ENCODE peak calls at places on chromosomes 12 and 14, in seven cellular contexts. One of them, this sample, is unnamed.

GRCh38 chr12:117980621-117981020 is 11.8 kb upstream of the KSR2 start:
- DNase-seq in transverse colon: no peak
- DNase-seq in uterus: no peak
- DNase-seq in adrenal gland: no peak
- DNase-seq in A549: no peak
- DNase-seq in spleen: no peak
- DNase-seq in heart left ventricle: no peak
- DNase-seq in this sample: no peak

GRCh38 chr12:69527506-69528272 is 57.5 kb downstream of the FRS2 start:
- DNase-seq in spleen: no peak
- DNase-seq in heart left ventricle: no peak
- DNase-seq in adrenal gland: no peak
- DNase-seq in A549: no peak
- DNase-seq in uterus: no peak
- DNase-seq in transverse colon: no peak
- DNase-seq in this sample: no peak

GRCh38 chr14:94685166-94685581 is 73.0 kb downstream of the SERPINA3 start:
- DNase-seq in transverse colon: no peak
- DNase-seq in A549: no peak
- DNase-seq in heart left ventricle: no peak
- DNase-seq in uterus: no peak
- DNase-seq in spleen: peak
- DNase-seq in adrenal gland: no peak
- DNase-seq in this sample: no peak

GRCh38 chr12:459430-460258 is at the start of gene B4GALNT3:
- DNase-seq in heart left ventricle: peak
- DNase-seq in A549: peak
- DNase-seq in uterus: peak
- DNase-seq in adrenal gland: peak
- DNase-seq in spleen: peak
- DNase-seq in transverse colon: peak
- DNase-seq in this sample: peak

GRCh38 chr12:86249856-86250255 is 6.3 kb downstream of the MGAT4C start:
- DNase-seq in A549: no peak
- DNase-seq in heart left ventricle: peak
- DNase-seq in adrenal gland: no peak
- DNase-seq in uterus: no peak
- DNase-seq in spleen: no peak
- DNase-seq in transverse colon: no peak
- DNase-seq in this sample: no peak

GRCh38 chr14:76500480-76500879 is 124.5 kb downstream of the ESRRB start:
- DNase-seq in spleen: peak
- DNase-seq in A549: no peak
- DNase-seq in adrenal gland: no peak
- DNase-seq in uterus: no peak
- DNase-seq in transverse colon: no peak
- DNase-seq in heart left ventricle: no peak
- DNase-seq in this sample: no peak

GRCh38 chr12:46944104-46944503 is 118.3 kb upstream of the SLC38A4 start:
- DNase-seq in uterus: no peak
- DNase-seq in adrenal gland: peak
- DNase-seq in spleen: no peak
- DNase-seq in transverse colon: no peak
- DNase-seq in A549: no peak
- DNase-seq in heart left ventricle: no peak
- DNase-seq in this sample: no peak

GRCh38 chr14:104956290-104956890 is 21.8 kb downstream of the AHNAK2 start:
- DNase-seq in transverse colon: no peak
- DNase-seq in heart left ventricle: peak
- DNase-seq in spleen: peak
- DNase-seq in adrenal gland: no peak
- DNase-seq in A549: no peak
- DNase-seq in uterus: no peak
- DNase-seq in this sample: no peak

GRCh38 chr14:34175574-34175973 is 224.7 kb upstream of the EGLN3 start:
- DNase-seq in heart left ventricle: no peak
- DNase-seq in A549: no peak
- DNase-seq in adrenal gland: no peak
- DNase-seq in uterus: no peak
- DNase-seq in transverse colon: no peak
- DNase-seq in spleen: no peak
- DNase-seq in this sample: no peak

GRCh38 chr12:58732894-58733293 is 187.4 kb downstream of the LRIG3 start:
- DNase-seq in spleen: no peak
- DNase-seq in A549: no peak
- DNase-seq in transverse colon: no peak
- DNase-seq in uterus: no peak
- DNase-seq in adrenal gland: no peak
- DNase-seq in heart left ventricle: no peak
- DNase-seq in this sample: no peak

GRCh38 chr12:27305673-27306504 is 26.7 kb upstream of the BMAL2 start:
- DNase-seq in spleen: no peak
- DNase-seq in transverse colon: no peak
- DNase-seq in uterus: no peak
- DNase-seq in A549: peak
- DNase-seq in adrenal gland: no peak
- DNase-seq in heart left ventricle: no peak
- DNase-seq in this sample: peak

GRCh38 chr12:20492251-20492728 is 124.0 kb downstream of the PDE3A start:
- DNase-seq in uterus: no peak
- DNase-seq in A549: peak
- DNase-seq in transverse colon: no peak
- DNase-seq in adrenal gland: no peak
- DNase-seq in spleen: no peak
- DNase-seq in heart left ventricle: no peak
- DNase-seq in this sample: peak

GRCh38 chr14:35410858-35411257 is 6.3 kb upstream of the NFKBIA start:
- DNase-seq in transverse colon: no peak
- DNase-seq in spleen: no peak
- DNase-seq in A549: no peak
- DNase-seq in heart left ventricle: no peak
- DNase-seq in uterus: no peak
- DNase-seq in adrenal gland: no peak
- DNase-seq in this sample: no peak

GRCh38 chr12:12577786-12578185 is 15.1 kb upstream of the DUSP16 start:
- DNase-seq in uterus: no peak
- DNase-seq in spleen: no peak
- DNase-seq in heart left ventricle: no peak
- DNase-seq in transverse colon: no peak
- DNase-seq in A549: no peak
- DNase-seq in adrenal gland: no peak
- DNase-seq in this sample: no peak

GRCh38 chr12:24911284-24911791 is 37.6 kb downstream of the BCAT1 start:
- DNase-seq in heart left ventricle: no peak
- DNase-seq in transverse colon: no peak
- DNase-seq in A549: no peak
- DNase-seq in spleen: no peak
- DNase-seq in uterus: no peak
- DNase-seq in adrenal gland: no peak
- DNase-seq in this sample: peak

GRCh38 chr14:20988717-20989116 is 1.1 kb upstream of the METTL17 start:
- DNase-seq in A549: no peak
- DNase-seq in uterus: no peak
- DNase-seq in spleen: no peak
- DNase-seq in heart left ventricle: no peak
- DNase-seq in adrenal gland: no peak
- DNase-seq in transverse colon: no peak
- DNase-seq in this sample: no peak

GRCh38 chr12:132396657-132397056 is 67.3 kb upstream of the GALNT9 start:
- DNase-seq in heart left ventricle: no peak
- DNase-seq in transverse colon: no peak
- DNase-seq in uterus: no peak
- DNase-seq in adrenal gland: no peak
- DNase-seq in spleen: peak
- DNase-seq in A549: no peak
- DNase-seq in this sample: no peak

GRCh38 chr14:91681116-91681515 is 50.8 kb downstream of the CATSPERB start:
- DNase-seq in A549: no peak
- DNase-seq in transverse colon: no peak
- DNase-seq in uterus: no peak
- DNase-seq in heart left ventricle: no peak
- DNase-seq in spleen: no peak
- DNase-seq in adrenal gland: no peak
- DNase-seq in this sample: no peak

GRCh38 chr14:91681893-91682563 is 49.9 kb downstream of the CATSPERB start:
- DNase-seq in heart left ventricle: no peak
- DNase-seq in transverse colon: no peak
- DNase-seq in adrenal gland: no peak
- DNase-seq in spleen: no peak
- DNase-seq in A549: no peak
- DNase-seq in uterus: no peak
- DNase-seq in this sample: no peak

GRCh38 chr14:91689608-91690007 is 42.3 kb downstream of the CATSPERB start:
- DNase-seq in spleen: no peak
- DNase-seq in transverse colon: no peak
- DNase-seq in A549: no peak
- DNase-seq in adrenal gland: no peak
- DNase-seq in heart left ventricle: no peak
- DNase-seq in uterus: no peak
- DNase-seq in this sample: no peak

GRCh38 chr14:91685600-91685999 is 46.3 kb downstream of the CATSPERB start:
- DNase-seq in heart left ventricle: no peak
- DNase-seq in uterus: no peak
- DNase-seq in A549: no peak
- DNase-seq in adrenal gland: no peak
- DNase-seq in spleen: no peak
- DNase-seq in transverse colon: no peak
- DNase-seq in this sample: no peak
- TF ChIP-seq POLR2A in heart left ventricle: no peak
- TF ChIP-seq POLR2A in uterus: no peak
- TF ChIP-seq POLR2A in A549: no peak
- TF ChIP-seq POLR2A in adrenal gland: no peak
- TF ChIP-seq POLR2A in spleen: no peak
- TF ChIP-seq POLR2A in transverse colon: no peak
- TF ChIP-seq POLR2A in this sample: no peak

DNA sequence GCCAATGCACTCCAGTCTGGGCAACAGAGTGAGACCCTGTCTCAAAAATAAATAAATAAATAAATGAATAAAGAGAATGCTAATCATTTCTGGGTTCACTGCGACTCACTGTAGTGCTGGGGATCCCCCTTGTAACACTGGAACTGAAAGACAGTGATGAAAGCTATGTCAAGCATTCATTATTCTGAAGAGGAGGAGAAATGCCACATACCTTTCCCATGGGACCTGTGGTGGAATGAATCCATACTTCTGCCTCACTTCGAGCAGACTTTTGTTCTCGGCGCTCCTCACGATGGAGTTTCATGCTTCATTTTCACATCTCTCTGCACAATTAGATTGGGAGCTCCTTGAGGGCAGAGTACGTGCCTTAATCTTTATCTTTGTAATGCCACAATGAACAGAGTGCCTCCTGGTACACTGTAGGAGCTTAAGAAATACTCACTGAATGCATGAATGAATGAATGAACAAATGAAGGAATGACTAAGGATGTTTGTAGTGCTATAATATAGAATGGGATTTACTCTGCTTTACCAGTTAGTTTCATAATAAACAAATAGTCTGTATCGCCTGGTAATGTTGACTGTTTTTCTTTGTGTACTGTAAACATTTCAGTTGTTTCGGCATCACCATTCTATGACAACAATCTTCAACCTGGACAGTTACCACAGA is 45.8 kb downstream of the DRAM1 start:
- DNase-seq in uterus: no peak
- DNase-seq in heart left ventricle: no peak
- DNase-seq in adrenal gland: no peak
- DNase-seq in transverse colon: no peak
- DNase-seq in spleen: no peak
- DNase-seq in A549: no peak
- DNase-seq in this sample: no peak
- TF ChIP-seq POLR2A in uterus: no peak
- TF ChIP-seq POLR2A in heart left ventricle: no peak
- TF ChIP-seq POLR2A in adrenal gland: no peak
- TF ChIP-seq POLR2A in transverse colon: no peak
- TF ChIP-seq POLR2A in spleen: no peak
- TF ChIP-seq POLR2A in A549: no peak
- TF ChIP-seq POLR2A in this sample: no peak

DNA sequence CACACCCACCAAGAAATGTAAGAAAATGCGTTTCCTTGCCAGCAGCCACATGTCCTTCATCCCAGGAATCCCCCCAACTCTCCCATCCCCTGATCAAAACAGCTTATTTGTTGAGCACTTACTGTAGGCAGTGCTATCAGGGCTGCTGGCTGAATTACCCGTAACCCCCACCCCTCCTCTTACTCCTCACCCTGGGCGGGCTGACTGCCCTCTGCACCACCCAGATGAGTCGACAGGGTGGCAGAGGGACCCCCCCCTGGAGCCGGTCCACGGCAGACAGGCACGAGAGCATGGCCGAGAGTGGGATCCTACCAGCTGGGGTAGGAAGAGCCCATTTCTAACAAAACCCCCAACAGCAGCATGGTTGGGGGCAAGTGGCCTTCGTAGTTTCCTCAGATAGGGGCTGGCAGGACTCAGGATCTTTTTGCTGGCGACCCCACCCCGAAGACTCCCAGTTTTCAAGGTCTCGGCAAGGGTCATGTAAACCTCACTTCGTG is 1.1 kb upstream of the RHOF start:
- DNase-seq in uterus: peak
- DNase-seq in A549: no peak
- DNase-seq in transverse colon: peak
- DNase-seq in spleen: peak
- DNase-seq in heart left ventricle: no peak
- DNase-seq in adrenal gland: peak
- DNase-seq in this sample: no peak
- TF ChIP-seq POLR2A in uterus: no peak
- TF ChIP-seq POLR2A in A549: no peak
- TF ChIP-seq POLR2A in transverse colon: peak
- TF ChIP-seq POLR2A in spleen: no peak
- TF ChIP-seq POLR2A in heart left ventricle: no peak
- TF ChIP-seq POLR2A in adrenal gland: no peak
- TF ChIP-seq POLR2A in this sample: peak

GRCh38 chr12:42904683-42905418 is 315.3 kb upstream of the PRICKLE1 start:
- DNase-seq in uterus: no peak
- DNase-seq in adrenal gland: no peak
- DNase-seq in A549: no peak
- DNase-seq in heart left ventricle: no peak
- DNase-seq in transverse colon: no peak
- DNase-seq in spleen: no peak
- DNase-seq in this sample: no peak
- TF ChIP-seq POLR2A in uterus: no peak
- TF ChIP-seq POLR2A in adrenal gland: no peak
- TF ChIP-seq POLR2A in A549: no peak
- TF ChIP-seq POLR2A in heart left ventricle: no peak
- TF ChIP-seq POLR2A in transverse colon: no peak
- TF ChIP-seq POLR2A in spleen: no peak
- TF ChIP-seq POLR2A in this sample: no peak

This sample was measured in erythroblast.